ENCODE peak calls at places on chromosomes 6 and 20, in seven cellular contexts. One of them, this sample, is unnamed.

GRCh38 chr6:17987576-17988421 is at the start of gene KIF13A:
- DNase-seq in A549: peak
- DNase-seq in K562: peak
- DNase-seq in HCT116: no peak
- DNase-seq in HepG2: peak
- DNase-seq in SK-N-SH: peak
- DNase-seq in GM12878: no peak
- DNase-seq in this sample: peak

GRCh38 chr20:2658414-2659354 is 5.3 kb downstream of the IDH3B start:
- DNase-seq in HepG2: peak
- DNase-seq in SK-N-SH: no peak
- DNase-seq in GM12878: no peak
- DNase-seq in K562: peak
- DNase-seq in HCT116: no peak
- DNase-seq in A549: peak
- DNase-seq in this sample: peak

GRCh38 chr20:3454821-3455220 is 16.0 kb upstream of the ATRN start:
- DNase-seq in HepG2: no peak
- DNase-seq in A549: no peak
- DNase-seq in SK-N-SH: no peak
- DNase-seq in GM12878: no peak
- DNase-seq in K562: no peak
- DNase-seq in HCT116: no peak
- DNase-seq in this sample: no peak

GRCh38 chr6:11055127-11055627 is 11.1 kb upstream of the ELOVL2 start:
- DNase-seq in HepG2: peak
- DNase-seq in K562: no peak
- DNase-seq in A549: no peak
- DNase-seq in HCT116: no peak
- DNase-seq in GM12878: no peak
- DNase-seq in SK-N-SH: no peak
- DNase-seq in this sample: no peak

GRCh38 chr20:9739991-9740390 is 98.9 kb downstream of the PAK5 start:
- DNase-seq in A549: no peak
- DNase-seq in K562: no peak
- DNase-seq in GM12878: no peak
- DNase-seq in HepG2: no peak
- DNase-seq in HCT116: no peak
- DNase-seq in SK-N-SH: no peak
- DNase-seq in this sample: no peak

GRCh38 chr6:45650527-45651135 is 272.9 kb upstream of the SUPT3H start:
- DNase-seq in A549: peak
- DNase-seq in K562: no peak
- DNase-seq in SK-N-SH: no peak
- DNase-seq in HepG2: no peak
- DNase-seq in HCT116: peak
- DNase-seq in GM12878: no peak
- DNase-seq in this sample: no peak

GRCh38 chr6:25138697-25139051 is 140.5 kb upstream of the CARMIL1 start:
- DNase-seq in A549: no peak
- DNase-seq in HCT116: no peak
- DNase-seq in SK-N-SH: no peak
- DNase-seq in K562: no peak
- DNase-seq in GM12878: no peak
- DNase-seq in HepG2: no peak
- DNase-seq in this sample: peak

GRCh38 chr20:25353754-25354705 is 36.6 kb downstream of the ABHD12 start:
- DNase-seq in K562: no peak
- DNase-seq in HCT116: no peak
- DNase-seq in SK-N-SH: no peak
- DNase-seq in HepG2: no peak
- DNase-seq in A549: no peak
- DNase-seq in GM12878: no peak
- DNase-seq in this sample: no peak

GRCh38 chr6:12782136-12782535 is 65.6 kb downstream of the PHACTR1 start:
- DNase-seq in HCT116: no peak
- DNase-seq in HepG2: no peak
- DNase-seq in A549: no peak
- DNase-seq in K562: no peak
- DNase-seq in GM12878: no peak
- DNase-seq in SK-N-SH: no peak
- DNase-seq in this sample: no peak

GRCh38 chr6:26657268-26657667 is 2.3 kb downstream of the ZNF322 start:
- DNase-seq in HepG2: no peak
- DNase-seq in K562: no peak
- DNase-seq in HCT116: no peak
- DNase-seq in A549: no peak
- DNase-seq in GM12878: no peak
- DNase-seq in SK-N-SH: no peak
- DNase-seq in this sample: peak

GRCh38 chr6:168208436-168208835 is 111.1 kb downstream of the DACT2 start:
- DNase-seq in K562: no peak
- DNase-seq in SK-N-SH: no peak
- DNase-seq in A549: no peak
- DNase-seq in HCT116: no peak
- DNase-seq in GM12878: no peak
- DNase-seq in HepG2: no peak
- DNase-seq in this sample: no peak

GRCh38 chr6:168210239-168211107 is 109.1 kb downstream of the DACT2 start:
- DNase-seq in GM12878: no peak
- DNase-seq in SK-N-SH: no peak
- DNase-seq in K562: no peak
- DNase-seq in A549: no peak
- DNase-seq in HCT116: no peak
- DNase-seq in HepG2: no peak
- DNase-seq in this sample: no peak

GRCh38 chr6:168207421-168208175 is 112.0 kb downstream of the DACT2 start:
- DNase-seq in SK-N-SH: no peak
- DNase-seq in A549: no peak
- DNase-seq in HepG2: no peak
- DNase-seq in GM12878: no peak
- DNase-seq in HCT116: no peak
- DNase-seq in K562: no peak
- DNase-seq in this sample: no peak

GRCh38 chr6:168208854-168209253 is 110.7 kb downstream of the DACT2 start:
- DNase-seq in HCT116: no peak
- DNase-seq in HepG2: no peak
- DNase-seq in A549: no peak
- DNase-seq in SK-N-SH: no peak
- DNase-seq in GM12878: no peak
- DNase-seq in K562: peak
- DNase-seq in this sample: no peak

GRCh38 chr6:168209420-168209819 is 110.2 kb downstream of the DACT2 start:
- DNase-seq in SK-N-SH: no peak
- DNase-seq in GM12878: no peak
- DNase-seq in HepG2: no peak
- DNase-seq in K562: no peak
- DNase-seq in HCT116: no peak
- DNase-seq in A549: no peak
- DNase-seq in this sample: no peak
- H3K4me3 ChIP-seq in SK-N-SH: no peak
- H3K4me3 ChIP-seq in GM12878: no peak
- H3K4me3 ChIP-seq in HepG2: no peak
- H3K4me3 ChIP-seq in K562: no peak
- H3K4me3 ChIP-seq in HCT116: no peak
- H3K4me3 ChIP-seq in A549: no peak
- H3K4me3 ChIP-seq in this sample: no peak

GRCh38 chr6:153526479-153526878 is 395.4 kb upstream of the RGS17 start:
- DNase-seq in A549: no peak
- DNase-seq in K562: no peak
- DNase-seq in SK-N-SH: no peak
- DNase-seq in GM12878: no peak
- DNase-seq in HepG2: no peak
- DNase-seq in HCT116: no peak
- DNase-seq in this sample: no peak

GRCh38 chr6:153523390-153523789 is 392.3 kb upstream of the RGS17 start:
- DNase-seq in K562: no peak
- DNase-seq in SK-N-SH: no peak
- DNase-seq in A549: no peak
- DNase-seq in HCT116: no peak
- DNase-seq in GM12878: no peak
- DNase-seq in HepG2: no peak
- DNase-seq in this sample: no peak

GRCh38 chr6:153525998-153526397 is 394.9 kb upstream of the RGS17 start:
- DNase-seq in A549: no peak
- DNase-seq in HepG2: no peak
- DNase-seq in GM12878: no peak
- DNase-seq in SK-N-SH: no peak
- DNase-seq in HCT116: no peak
- DNase-seq in K562: no peak
- DNase-seq in this sample: no peak
- TF ChIP-seq MAX in A549: no peak
- TF ChIP-seq MAX in HepG2: no peak
- TF ChIP-seq MAX in GM12878: no peak
- TF ChIP-seq MAX in SK-N-SH: no peak
- TF ChIP-seq MAX in HCT116: no peak
- TF ChIP-seq MAX in K562: no peak
- TF ChIP-seq MAX in this sample: no peak

GRCh38 chr20:13221673-13222318 is 722 bp downstream of the ISM1 start:
- DNase-seq in A549: peak
- DNase-seq in GM12878: no peak
- DNase-seq in HepG2: peak
- DNase-seq in HCT116: peak
- DNase-seq in SK-N-SH: peak
- DNase-seq in K562: no peak
- DNase-seq in this sample: peak
- H3K4me3 ChIP-seq in A549: peak
- H3K4me3 ChIP-seq in GM12878: no peak
- H3K4me3 ChIP-seq in HepG2: peak
- H3K4me3 ChIP-seq in HCT116: peak
- H3K4me3 ChIP-seq in SK-N-SH: peak
- H3K4me3 ChIP-seq in K562: no peak
- H3K4me3 ChIP-seq in this sample: no peak

GRCh38 chr6:34238507-34239239 is 2.0 kb downstream of the HMGA1 start:
- DNase-seq in GM12878: no peak
- DNase-seq in A549: no peak
- DNase-seq in HepG2: no peak
- DNase-seq in SK-N-SH: peak
- DNase-seq in HCT116: no peak
- DNase-seq in K562: no peak
- DNase-seq in this sample: no peak

GRCh38 chr6:34237316-34237721 is 646 bp downstream of the HMGA1 start:
- DNase-seq in A549: no peak
- DNase-seq in HepG2: no peak
- DNase-seq in HCT116: no peak
- DNase-seq in K562: peak
- DNase-seq in SK-N-SH: peak
- DNase-seq in GM12878: no peak
- DNase-seq in this sample: peak

GRCh38 chr6:34236423-34237315 is at the start of gene HMGA1:
- DNase-seq in GM12878: peak
- DNase-seq in HCT116: no peak
- DNase-seq in HepG2: peak
- DNase-seq in SK-N-SH: peak
- DNase-seq in K562: peak
- DNase-seq in A549: peak
- DNase-seq in this sample: peak

GRCh38 chr6:34239240-34239825 is 2.7 kb downstream of the HMGA1 start:
- DNase-seq in HepG2: no peak
- DNase-seq in GM12878: no peak
- DNase-seq in K562: peak
- DNase-seq in A549: no peak
- DNase-seq in SK-N-SH: no peak
- DNase-seq in HCT116: no peak
- DNase-seq in this sample: no peak

DNA sequence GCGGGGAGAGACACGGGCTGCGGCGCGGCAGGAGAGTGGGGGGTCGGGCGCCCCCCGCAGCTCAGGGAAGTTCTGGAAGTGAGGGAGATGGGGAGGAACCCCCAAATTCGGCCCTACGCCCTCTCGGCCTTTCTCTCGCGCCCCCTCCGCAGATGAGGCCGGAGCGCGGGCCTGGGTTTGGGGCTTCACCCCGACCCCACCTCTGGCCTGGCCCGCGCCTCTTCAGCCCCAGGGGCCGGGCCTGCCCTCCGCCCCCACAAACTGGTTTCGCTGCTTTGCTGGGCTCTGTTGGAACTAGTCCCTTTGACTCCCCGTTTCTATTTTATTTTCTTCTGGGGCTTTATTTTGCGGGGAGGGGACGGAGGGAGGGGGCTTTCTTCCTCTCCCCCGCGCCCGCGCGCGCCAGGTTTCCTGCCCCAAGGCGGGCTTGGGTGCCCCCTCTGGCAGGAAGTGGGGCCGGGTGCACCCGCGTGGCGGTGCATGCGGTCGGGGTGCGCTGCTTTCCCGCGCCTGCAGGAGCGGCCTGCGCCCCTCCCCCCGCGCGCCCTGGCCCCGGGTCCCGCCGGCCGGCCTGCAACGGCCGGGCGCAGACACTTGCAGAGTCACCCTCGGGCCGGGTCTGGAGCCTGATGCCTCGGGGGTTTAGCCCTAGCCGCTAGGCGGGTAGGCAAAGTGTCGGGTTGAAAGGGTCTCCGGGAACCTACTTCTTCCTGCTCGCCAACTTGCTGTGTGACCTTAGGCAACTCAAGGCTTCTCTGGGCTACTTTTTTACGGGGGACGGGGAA is 1.2 kb downstream of the HMGA1 start:
- DNase-seq in SK-N-SH: peak
- DNase-seq in HepG2: peak
- DNase-seq in GM12878: no peak
- DNase-seq in HCT116: no peak
- DNase-seq in A549: peak
- DNase-seq in K562: peak
- DNase-seq in this sample: peak
- TF ChIP-seq MAX in SK-N-SH: peak
- TF ChIP-seq MAX in HepG2: peak
- TF ChIP-seq MAX in GM12878: peak
- TF ChIP-seq MAX in HCT116: no peak
- TF ChIP-seq MAX in A549: peak
- TF ChIP-seq MAX in K562: peak
- TF ChIP-seq MAX in this sample: peak

This sample was measured in NB4.